ENCODE peak calls at places on chromosomes 11 and 22, in four cellular contexts. K, I, D and M are unnamed samples.

GRCh38 chr11:107720305-107720775 is 8.5 kb upstream of the SLN start:
- DNase-seq in K (no peak), I (no peak), D (no peak), M (no peak)

GRCh38 chr11:61090521-61090920 is 11.8 kb upstream of the CD5 start:
- DNase-seq in K (no peak), I (no peak), D (no peak), M (no peak)

GRCh38 chr11:76169473-76169881 is 36.8 kb downstream of the WNT11 start:
- DNase-seq in K (no peak), I (no peak), D (no peak), M (no peak)

GRCh38 chr22:28333106-28333505 is 346.5 kb downstream of the TTC28 start:
- DNase-seq in K (no peak), I (no peak), D (no peak), M (no peak)

GRCh38 chr22:39360674-39361413 is 11.1 kb downstream of the SYNGR1 start:
- DNase-seq in K (no peak), I (peak; percentile 57), D (no peak), M (no peak)

GRCh38 chr11:14644396-14645246 is 1.0 kb downstream of the PDE3B start:
- DNase-seq in K (no peak), I (no peak), D (peak; percentile 28), M (peak; percentile 29)

GRCh38 chr11:116535954-116536353 is 236.8 kb downstream of the BUD13 start:
- DNase-seq in K (no peak), I (no peak), D (no peak), M (no peak)

GRCh38 chr11:17923213-17923612 is 89.6 kb downstream of the SERGEF start:
- DNase-seq in K (no peak), I (no peak), D (no peak), M (no peak)

GRCh38 chr11:94602430-94603372 is 35.5 kb downstream of the PIWIL4 start:
- DNase-seq in K (peak; percentile 67), I (no peak), D (peak; percentile 70), M (no peak)

GRCh38 chr11:38006466-38006865 is 1408.4 kb upstream of the RAG2 start:
- DNase-seq in K (no peak), I (no peak), D (no peak), M (no peak)

GRCh38 chr11:57228600-57228999 is 8.4 kb downstream of the APLNR start:
- DNase-seq in K (no peak), I (no peak), D (no peak), M (no peak)

GRCh38 chr11:100618914-100619313 is 68.2 kb upstream of the ARHGAP42 start:
- DNase-seq in K (no peak), I (no peak), D (no peak), M (no peak)

GRCh38 chr11:103624708-103625623 is 411.5 kb upstream of the DDI1 start:
- DNase-seq in K (peak; percentile 97), I (peak; percentile 96), D (no peak), M (no peak)

GRCh38 chr11:103601230-103601846 is 435.1 kb upstream of the DDI1 start:
- DNase-seq in K (peak; percentile 77), I (peak; percentile 57), D (peak; percentile 7), M (no peak)

GRCh38 chr11:67059671-67060070 is 3.0 kb downstream of the RHOD start:
- DNase-seq in K (no peak), I (no peak), D (no peak), M (no peak)

GRCh38 chr11:27902981-27903624 is 202.8 kb upstream of the BDNF start:
- DNase-seq in K (peak; percentile 88), I (peak; percentile 46), D (no peak), M (no peak)

GRCh38 chr22:49937758-49938564 is 19.5 kb downstream of the CRELD2 start:
- DNase-seq in K (no peak), I (no peak), D (peak; percentile 82), M (no peak)

GRCh38 chr11:77547863-77548551 is 41.7 kb upstream of the AQP11 start:
- DNase-seq in K (peak; percentile 62), I (peak; percentile 78), D (peak; percentile 72), M (peak; percentile 21)

GRCh38 chr11:62104816-62105610 is 18.8 kb upstream of the INCENP start:
- DNase-seq in K (peak; percentile 65), I (no peak), D (no peak), M (no peak)

GRCh38 chr11:15667127-15667725 is 552.5 kb downstream of the INSC start:
- DNase-seq in K (no peak), I (no peak), D (no peak), M (no peak)

GRCh38 chr11:7706377-7706776 is at the start of gene OVCH2:
- DNase-seq in K (no peak), I (no peak), D (no peak), M (no peak)

GRCh38 chr11:14789879-14790484 is 102.0 kb downstream of the CYP2R1 start:
- DNase-seq in K (no peak), I (no peak), D (no peak), M (no peak)

GRCh38 chr11:11798586-11799438 is 43.0 kb upstream of the USP47 start:
- DNase-seq in K (peak; percentile 56), I (peak; percentile 56), D (peak; percentile 55), M (peak; percentile 21)

GRCh38 chr11:18615628-18616392 is 16.2 kb downstream of the MISFA start:
- DNase-seq in K (peak; percentile 42), I (no peak), D (peak; percentile 19), M (no peak)

GRCh38 chr11:111911563-111912401 is at the start of gene CRYAB:
- DNase-seq in K (peak; percentile 48), I (peak; percentile 37), D (peak; percentile 96), M (peak; percentile 42)

GRCh38 chr11:17443926-17444690 is 32.5 kb downstream of the ABCC8 start:
- DNase-seq in K (no peak), I (no peak), D (no peak), M (no peak)

GRCh38 chr11:91248199-91248807 is 976.3 kb upstream of the FAT3 start:
- DNase-seq in K (peak; percentile 17), I (peak; percentile 10), D (peak; percentile 18), M (no peak)

GRCh38 chr11:119751281-119752060 is 22.5 kb upstream of the NECTIN1 start:
- DNase-seq in K (no peak), I (no peak), D (no peak), M (no peak)

GRCh38 chr11:94171693-94172440 is 43.2 kb downstream of the PANX1 start:
- DNase-seq in K (peak; percentile 57), I (no peak), D (peak; percentile 16), M (no peak)

GRCh38 chr11:35771722-35772121 is 109.1 kb downstream of the TRIM44 start:
- DNase-seq in K (no peak), I (no peak), D (no peak), M (no peak)

GRCh38 chr11:60378359-60378758 is at the start of gene MS4A7:
- DNase-seq in K (no peak), I (no peak), D (peak; percentile 27), M (no peak)

GRCh38 chr11:3683039-3683438 is 11.9 kb upstream of the CHRNA10 start:
- DNase-seq in K (no peak), I (no peak), D (no peak), M (no peak)

GRCh38 chr11:11389238-11389637 is 36.2 kb upstream of the CSNK2A3 start:
- DNase-seq in K (no peak), I (no peak), D (no peak), M (no peak)

GRCh38 chr11:17780668-17781067 is 46.1 kb downstream of the KCNC1 start:
- DNase-seq in K (no peak), I (no peak), D (no peak), M (no peak)

GRCh38 chr22:45942344-45942743 is 34.6 kb downstream of the WNT7B start:
- DNase-seq in K (no peak), I (no peak), D (no peak), M (no peak)